ENCODE peak calls at places on chromosomes 3 and 15, in four cellular contexts. One of them, this sample, is unnamed.

GRCh38 chr15:67927501-67928156 is 87.8 kb upstream of the RNU6-1 start:
- DNase-seq in iPS DF 6.9: no peak
- DNase-seq in ovary: peak; percentile 72
- DNase-seq in uterus: peak; percentile 52
- DNase-seq in this sample: peak; percentile 95

GRCh38 chr3:188021502-188022040 is 132.4 kb upstream of the LPP start:
- DNase-seq in uterus: no peak
- DNase-seq in iPS DF 6.9: no peak
- DNase-seq in ovary: no peak
- DNase-seq in this sample: peak; percentile 87

GRCh38 chr15:70234256-70234965 is 136.7 kb upstream of the TLE3 start:
- DNase-seq in iPS DF 6.9: no peak
- DNase-seq in ovary: no peak
- DNase-seq in uterus: no peak
- DNase-seq in this sample: no peak

GRCh38 chr15:29815000-29815704 is 7.1 kb downstream of the TJP1 start:
- DNase-seq in iPS DF 6.9: no peak
- DNase-seq in uterus: no peak
- DNase-seq in ovary: no peak
- DNase-seq in this sample: peak; percentile 33

GRCh38 chr3:60053518-60054265 is 1003.9 kb upstream of the CFAP20DC start:
- DNase-seq in uterus: no peak
- DNase-seq in iPS DF 6.9: no peak
- DNase-seq in ovary: no peak
- DNase-seq in this sample: peak; percentile 36

GRCh38 chr3:118501152-118501551 is 533.5 kb downstream of the IGSF11 start:
- DNase-seq in uterus: peak; percentile 17
- DNase-seq in ovary: peak; percentile 65
- DNase-seq in iPS DF 6.9: no peak
- DNase-seq in this sample: peak; percentile 70

GRCh38 chr3:142910280-142910679 is 21.4 kb upstream of the PCOLCE2 start:
- DNase-seq in iPS DF 6.9: no peak
- DNase-seq in uterus: no peak
- DNase-seq in ovary: no peak
- DNase-seq in this sample: no peak

GRCh38 chr3:110253794-110254193 is 817.8 kb upstream of the NECTIN3 start:
- DNase-seq in uterus: no peak
- DNase-seq in iPS DF 6.9: no peak
- DNase-seq in ovary: no peak
- DNase-seq in this sample: no peak

GRCh38 chr3:155676252-155676981 is 68.5 kb downstream of the PLCH1 start:
- DNase-seq in ovary: peak; percentile 17
- DNase-seq in iPS DF 6.9: no peak
- DNase-seq in uterus: peak; percentile 14
- DNase-seq in this sample: peak; percentile 50

GRCh38 chr3:117036259-117036799 is 326.8 kb downstream of the TUSC7 start:
- DNase-seq in iPS DF 6.9: no peak
- DNase-seq in ovary: no peak
- DNase-seq in uterus: peak; percentile 40
- DNase-seq in this sample: peak; percentile 39

GRCh38 chr15:40297356-40297755 is 10.4 kb downstream of the PLCB2 start:
- DNase-seq in iPS DF 6.9: no peak
- DNase-seq in uterus: no peak
- DNase-seq in ovary: no peak
- DNase-seq in this sample: no peak

GRCh38 chr3:34808287-34808686 is 831.0 kb upstream of the ARPP21 start:
- DNase-seq in iPS DF 6.9: peak; percentile 2
- DNase-seq in ovary: no peak
- DNase-seq in uterus: no peak
- DNase-seq in this sample: no peak

GRCh38 chr3:48652923-48653715 is 9.6 kb downstream of the CELSR3 start:
- DNase-seq in uterus: no peak
- DNase-seq in ovary: no peak
- DNase-seq in iPS DF 6.9: no peak
- DNase-seq in this sample: no peak

GRCh38 chr15:89333959-89334509 is 590 bp downstream of the POLG start:
- DNase-seq in uterus: no peak
- DNase-seq in iPS DF 6.9: no peak
- DNase-seq in ovary: no peak
- DNase-seq in this sample: no peak

GRCh38 chr15:92405942-92406341 is 12.3 kb downstream of the ST8SIA2 start:
- DNase-seq in ovary: no peak
- DNase-seq in iPS DF 6.9: no peak
- DNase-seq in uterus: no peak
- DNase-seq in this sample: no peak

GRCh38 chr3:146161725-146162047 is 702 bp upstream of the PLOD2 start:
- DNase-seq in iPS DF 6.9: no peak
- DNase-seq in uterus: peak; percentile 65
- DNase-seq in ovary: peak; percentile 61
- DNase-seq in this sample: peak; percentile 68

GRCh38 chr3:123292321-123293310 is 90.9 kb downstream of the SEC22A start:
- DNase-seq in iPS DF 6.9: no peak
- DNase-seq in ovary: peak; percentile 4
- DNase-seq in uterus: no peak
- DNase-seq in this sample: no peak

GRCh38 chr3:63911395-63911900 is 735 bp downstream of the SCAANT1 start:
- DNase-seq in ovary: no peak
- DNase-seq in iPS DF 6.9: no peak
- DNase-seq in uterus: no peak
- DNase-seq in this sample: no peak

GRCh38 chr15:75178938-75179772 is 22.5 kb upstream of the C15orf39 start:
- DNase-seq in uterus: no peak
- DNase-seq in iPS DF 6.9: no peak
- DNase-seq in ovary: no peak
- DNase-seq in this sample: no peak

GRCh38 chr15:72503147-72503546 is 29.0 kb downstream of the ARIH1 start:
- DNase-seq in uterus: no peak
- DNase-seq in ovary: no peak
- DNase-seq in iPS DF 6.9: no peak
- DNase-seq in this sample: no peak

GRCh38 chr3:124584552-124585391 is 145.5 kb upstream of the UMPS start:
- DNase-seq in iPS DF 6.9: no peak
- DNase-seq in uterus: peak; percentile 63
- DNase-seq in ovary: peak; percentile 69
- DNase-seq in this sample: peak; percentile 81

GRCh38 chr3:65348596-65348995 is 660.8 kb upstream of the ADAMTS9 start:
- DNase-seq in iPS DF 6.9: no peak
- DNase-seq in ovary: no peak
- DNase-seq in uterus: no peak
- DNase-seq in this sample: no peak

GRCh38 chr15:31337352-31338031 is 10.9 kb downstream of the KLF13 start:
- DNase-seq in ovary: no peak
- DNase-seq in uterus: no peak
- DNase-seq in iPS DF 6.9: no peak
- DNase-seq in this sample: no peak

GRCh38 chr3:138939563-138940241 is 7.2 kb downstream of the FOXL2 start:
- DNase-seq in uterus: no peak
- DNase-seq in iPS DF 6.9: no peak
- DNase-seq in ovary: peak; percentile 66
- DNase-seq in this sample: no peak

GRCh38 chr3:146218880-146219866 is 31.7 kb downstream of the PLSCR4 start:
- DNase-seq in uterus: peak; percentile 39
- DNase-seq in ovary: peak; percentile 55
- DNase-seq in iPS DF 6.9: no peak
- DNase-seq in this sample: peak; percentile 13

GRCh38 chr3:71462586-71462985 is 120.9 kb downstream of the FOXP1 start:
- DNase-seq in ovary: no peak
- DNase-seq in iPS DF 6.9: no peak
- DNase-seq in uterus: no peak
- DNase-seq in this sample: no peak

GRCh38 chr15:57259511-57260143 is 116.7 kb upstream of the CGNL1 start:
- DNase-seq in ovary: no peak
- DNase-seq in uterus: no peak
- DNase-seq in iPS DF 6.9: peak; percentile 43
- DNase-seq in this sample: no peak

GRCh38 chr3:52722491-52722890 is 16.6 kb downstream of the SPCS1 start:
- DNase-seq in iPS DF 6.9: no peak
- DNase-seq in ovary: no peak
- DNase-seq in uterus: no peak
- DNase-seq in this sample: no peak

GRCh38 chr3:51434746-51435323 is 43.8 kb downstream of the RBM15B start:
- DNase-seq in ovary: no peak
- DNase-seq in iPS DF 6.9: peak; percentile 45
- DNase-seq in uterus: no peak
- DNase-seq in this sample: peak; percentile 13

GRCh38 chr15:78162038-78162437 is 12.9 kb downstream of the IDH3A start:
- DNase-seq in uterus: no peak
- DNase-seq in ovary: no peak
- DNase-seq in iPS DF 6.9: no peak
- DNase-seq in this sample: no peak

GRCh38 chr3:172087827-172088580 is 48.6 kb downstream of the FNDC3B start:
- DNase-seq in iPS DF 6.9: no peak
- DNase-seq in uterus: no peak
- DNase-seq in ovary: no peak
- DNase-seq in this sample: no peak

GRCh38 chr3:135099734-135100348 is 304.8 kb downstream of the EPHB1 start:
- DNase-seq in uterus: no peak
- DNase-seq in ovary: no peak
- DNase-seq in iPS DF 6.9: no peak
- DNase-seq in this sample: no peak

GRCh38 chr3:127560051-127560787 is 30.3 kb downstream of the TPRA1 start:
- DNase-seq in uterus: no peak
- DNase-seq in iPS DF 6.9: no peak
- DNase-seq in ovary: no peak
- DNase-seq in this sample: no peak

GRCh38 chr3:54122046-54122801 is at the start of gene CACNA2D3:
- DNase-seq in iPS DF 6.9: no peak
- DNase-seq in ovary: peak; percentile 75
- DNase-seq in uterus: no peak
- DNase-seq in this sample: peak; percentile 51

DNA sequence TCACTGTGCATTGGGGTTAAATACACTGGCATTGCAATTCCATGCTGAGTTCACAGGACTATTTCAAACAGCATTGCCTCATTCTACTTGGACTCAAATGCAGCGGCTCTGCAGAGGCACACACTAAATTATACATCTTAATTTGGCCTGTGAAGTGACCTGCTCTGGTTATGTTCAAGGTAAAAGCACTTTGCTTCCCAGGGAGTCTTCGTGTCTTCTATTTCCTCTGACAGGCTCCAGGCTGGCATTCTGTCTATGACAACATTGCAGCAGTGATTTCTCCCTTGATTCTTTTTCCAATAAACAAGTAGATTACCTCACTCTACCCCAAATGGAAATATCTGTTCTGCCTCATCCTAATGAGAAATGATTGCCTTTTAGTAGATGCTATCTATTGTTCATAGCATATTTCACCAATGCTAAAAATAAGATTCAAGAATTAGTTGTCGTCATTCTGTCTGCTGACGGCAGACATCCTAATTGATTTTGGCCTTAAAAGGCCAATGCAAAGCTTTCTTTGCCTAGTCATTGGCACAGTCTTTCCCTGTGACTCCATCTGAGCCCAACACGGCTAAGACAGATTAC is 33.8 kb downstream of the FMN1 start:
- DNase-seq in iPS DF 6.9: no peak
- DNase-seq in ovary: no peak
- DNase-seq in uterus: no peak
- DNase-seq in this sample: no peak
- H3K4me3 ChIP-seq in iPS DF 6.9: no peak overlapping the region
- H3K4me3 ChIP-seq in ovary: no peak overlapping the region
- H3K4me3 ChIP-seq in uterus: no peak overlapping the region
- H3K4me3 ChIP-seq in this sample: no peak overlapping the region

DNA sequence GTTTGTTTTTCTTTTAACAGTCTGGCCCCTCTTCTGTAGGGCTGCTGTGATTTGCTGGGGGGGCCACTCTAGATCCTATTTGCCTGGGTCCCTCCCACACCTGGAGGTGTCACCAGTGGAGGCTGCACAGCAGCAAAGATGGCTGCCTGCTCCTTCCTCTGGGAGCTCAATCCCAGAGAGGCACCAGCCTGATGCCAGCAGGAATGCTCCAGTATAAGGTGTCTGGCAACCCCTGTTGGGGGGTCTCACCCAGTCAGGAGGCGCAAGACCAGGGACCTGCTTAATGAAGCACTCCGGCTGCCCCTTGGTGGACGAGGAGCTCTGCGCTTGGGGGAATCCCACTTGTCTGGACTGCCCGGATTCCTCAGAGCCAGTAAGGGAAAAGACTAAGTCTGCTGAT is 118.3 kb downstream of the GAP43 start:
- DNase-seq in ovary: no peak
- DNase-seq in iPS DF 6.9: no peak
- DNase-seq in uterus: no peak
- DNase-seq in this sample: no peak
- H3K9me3 ChIP-seq in ovary: no peaks in the 10 kb centered on the region
- H3K9me3 ChIP-seq in iPS DF 6.9: no peaks in the 10 kb centered on the region
- H3K9me3 ChIP-seq in uterus: no peaks in the 10 kb centered on the region
- H3K9me3 ChIP-seq in this sample: peaks cover 12% of the 10 kb centered on the region

GRCh38 chr3:141368925-141369794 is 856 bp downstream of the ZBTB38 start:
- DNase-seq in ovary: no peak
- DNase-seq in uterus: no peak
- DNase-seq in iPS DF 6.9: no peak
- DNase-seq in this sample: no peak

GRCh38 chr3:141365206-141365605 is 3.1 kb upstream of the ZBTB38 start:
- DNase-seq in iPS DF 6.9: no peak
- DNase-seq in ovary: no peak
- DNase-seq in uterus: no peak
- DNase-seq in this sample: no peak

GRCh38 chr3:141366285-141367037 is 1.8 kb upstream of the ZBTB38 start:
- DNase-seq in ovary: peak; percentile 35
- DNase-seq in uterus: peak; percentile 34
- DNase-seq in iPS DF 6.9: no peak
- DNase-seq in this sample: peak; percentile 61

GRCh38 chr3:141368062-141368924 is at the start of gene ZBTB38:
- DNase-seq in iPS DF 6.9: peak; percentile 64
- DNase-seq in uterus: peak; percentile 85
- DNase-seq in ovary: peak; percentile 87
- DNase-seq in this sample: peak; percentile 93

GRCh38 chr3:141367038-141367730 is 1.1 kb upstream of the ZBTB38 start:
- DNase-seq in uterus: peak; percentile 33
- DNase-seq in iPS DF 6.9: no peak
- DNase-seq in ovary: peak; percentile 44
- DNase-seq in this sample: peak; percentile 98
- H3K4me3 ChIP-seq in uterus: no peak overlapping the region
- H3K4me3 ChIP-seq in iPS DF 6.9: no peak overlapping the region
- H3K4me3 ChIP-seq in ovary: no peak overlapping the region
- H3K4me3 ChIP-seq in this sample: no peak overlapping the region

DNA sequence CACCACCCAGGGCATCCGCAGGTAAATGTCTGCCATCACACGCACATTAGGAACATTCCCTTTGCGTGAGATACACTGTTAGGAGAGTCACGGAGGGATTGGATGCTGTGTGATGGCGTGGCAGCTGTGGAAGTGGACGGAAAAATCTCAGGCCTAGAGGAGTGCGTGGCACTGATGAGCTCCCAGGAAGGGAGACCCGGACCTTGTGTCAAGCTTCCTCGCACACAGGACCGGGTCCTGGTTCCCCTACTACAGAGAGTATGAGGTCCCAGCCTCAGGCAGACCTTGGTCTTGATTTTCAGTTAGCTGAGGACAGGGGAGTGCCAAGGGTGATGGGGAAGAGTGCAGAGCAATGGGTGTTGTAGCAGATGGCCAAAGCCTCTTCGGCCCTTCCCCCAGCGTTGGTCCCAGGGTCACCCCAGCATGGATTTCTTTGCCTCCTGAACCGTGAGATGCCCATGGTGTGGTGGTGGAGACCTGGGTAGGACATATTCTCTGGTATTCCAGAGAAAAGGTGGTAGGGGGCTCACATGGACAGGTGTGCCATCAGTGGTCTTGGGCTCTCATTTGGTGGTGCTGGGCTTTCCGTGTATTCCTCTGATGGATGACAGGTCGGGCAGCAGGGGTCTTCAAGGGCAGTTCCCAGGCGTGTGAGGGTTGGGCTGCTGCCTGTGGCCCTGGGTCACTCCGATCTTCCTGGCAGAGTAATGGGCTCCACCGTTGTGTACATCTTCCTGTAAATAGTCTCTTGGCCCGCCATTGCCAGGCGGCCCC is 105.1 kb downstream of the SNRPN start:
- DNase-seq in ovary: no peak
- DNase-seq in iPS DF 6.9: no peak
- DNase-seq in uterus: peak; percentile 2
- DNase-seq in this sample: no peak
- H3K9me3 ChIP-seq in ovary: peaks cover 100% of the 10 kb centered on the region
- H3K9me3 ChIP-seq in iPS DF 6.9: peaks cover 8% of the 10 kb centered on the region
- H3K9me3 ChIP-seq in uterus: peaks cover 98% of the 10 kb centered on the region
- H3K9me3 ChIP-seq in this sample: peaks cover 5% of the 10 kb centered on the region

This sample was measured in MG63.